ENCODE peak calls at places on chromosomes 6 and 20, in six cellular contexts. One of them, this sample, is unnamed.

GRCh38 chr20:46959081-46959692 is 64.5 kb downstream of the EYA2 start:
- DNase-seq in CD8-positive, alpha-beta memory T cell: no peak
- DNase-seq in GM23338: no peak
- DNase-seq in heart right ventricle: no peak
- DNase-seq in tibial artery: no peak
- DNase-seq in brain microvascular endothelial cell: peak; percentile 94
- DNase-seq in this sample: no peak

GRCh38 chr6:142384455-142385332 is 82.9 kb downstream of the ADGRG6 start:
- DNase-seq in CD8-positive, alpha-beta memory T cell: no peak
- DNase-seq in GM23338: no peak
- DNase-seq in heart right ventricle: no peak
- DNase-seq in tibial artery: no peak
- DNase-seq in brain microvascular endothelial cell: no peak
- DNase-seq in this sample: no peak

GRCh38 chr20:16189371-16189770 is 383.9 kb downstream of the KIF16B start:
- DNase-seq in CD8-positive, alpha-beta memory T cell: no peak
- DNase-seq in GM23338: no peak
- DNase-seq in heart right ventricle: no peak
- DNase-seq in tibial artery: no peak
- DNase-seq in brain microvascular endothelial cell: no peak
- DNase-seq in this sample: no peak

GRCh38 chr20:63453029-63453523 is 19.4 kb downstream of the KCNQ2 start:
- DNase-seq in CD8-positive, alpha-beta memory T cell: no peak
- DNase-seq in GM23338: peak; percentile 48
- DNase-seq in heart right ventricle: no peak
- DNase-seq in tibial artery: no peak
- DNase-seq in brain microvascular endothelial cell: no peak
- DNase-seq in this sample: no peak

GRCh38 chr20:63741676-63742380 is 2.3 kb downstream of the SLC2A4RG start:
- DNase-seq in CD8-positive, alpha-beta memory T cell: no peak
- DNase-seq in GM23338: no peak
- DNase-seq in heart right ventricle: no peak
- DNase-seq in tibial artery: no peak
- DNase-seq in brain microvascular endothelial cell: no peak
- DNase-seq in this sample: no peak

GRCh38 chr20:32524871-32525501 is 60.1 kb downstream of the NOL4L start:
- DNase-seq in CD8-positive, alpha-beta memory T cell: peak; percentile 41
- DNase-seq in GM23338: no peak
- DNase-seq in heart right ventricle: peak; percentile 78
- DNase-seq in tibial artery: peak; percentile 88
- DNase-seq in brain microvascular endothelial cell: no peak
- DNase-seq in this sample: peak; percentile 30

GRCh38 chr6:139515511-139515910 is 141.1 kb upstream of the CITED2 start:
- DNase-seq in CD8-positive, alpha-beta memory T cell: no peak
- DNase-seq in GM23338: peak; percentile 5
- DNase-seq in heart right ventricle: no peak
- DNase-seq in tibial artery: no peak
- DNase-seq in brain microvascular endothelial cell: peak; percentile 60
- DNase-seq in this sample: no peak

GRCh38 chr6:11358904-11359840 is 126.7 kb upstream of the NEDD9 start:
- DNase-seq in CD8-positive, alpha-beta memory T cell: no peak
- DNase-seq in GM23338: no peak
- DNase-seq in heart right ventricle: no peak
- DNase-seq in tibial artery: no peak
- DNase-seq in brain microvascular endothelial cell: no peak
- DNase-seq in this sample: no peak

GRCh38 chr6:81396916-81397315 is 355.6 kb downstream of the TENT5A start:
- DNase-seq in CD8-positive, alpha-beta memory T cell: no peak
- DNase-seq in GM23338: no peak
- DNase-seq in heart right ventricle: no peak
- DNase-seq in tibial artery: no peak
- DNase-seq in brain microvascular endothelial cell: no peak
- DNase-seq in this sample: no peak

GRCh38 chr6:42021847-42022754 is 28.2 kb upstream of the TAF8 start:
- DNase-seq in CD8-positive, alpha-beta memory T cell: peak; percentile 83
- DNase-seq in GM23338: peak; percentile 24
- DNase-seq in heart right ventricle: no peak
- DNase-seq in tibial artery: no peak
- DNase-seq in brain microvascular endothelial cell: no peak
- DNase-seq in this sample: no peak

GRCh38 chr6:71220466-71220865 is 68.1 kb upstream of the OGFRL1 start:
- DNase-seq in CD8-positive, alpha-beta memory T cell: no peak
- DNase-seq in GM23338: no peak
- DNase-seq in heart right ventricle: no peak
- DNase-seq in tibial artery: no peak
- DNase-seq in brain microvascular endothelial cell: no peak
- DNase-seq in this sample: no peak

GRCh38 chr6:1611572-1612385 is 2.1 kb downstream of the FOXC1 start:
- DNase-seq in CD8-positive, alpha-beta memory T cell: no peak
- DNase-seq in GM23338: peak; percentile 49
- DNase-seq in heart right ventricle: no peak
- DNase-seq in tibial artery: no peak
- DNase-seq in brain microvascular endothelial cell: no peak
- DNase-seq in this sample: no peak

GRCh38 chr20:2742934-2743559 is 50.5 kb downstream of the EBF4 start:
- DNase-seq in CD8-positive, alpha-beta memory T cell: peak; percentile 81
- DNase-seq in GM23338: peak; percentile 90
- DNase-seq in heart right ventricle: peak; percentile 39
- DNase-seq in tibial artery: no peak
- DNase-seq in brain microvascular endothelial cell: peak; percentile 20
- DNase-seq in this sample: no peak

GRCh38 chr20:20680991-20681508 is 31.4 kb downstream of the RALGAPA2 start:
- DNase-seq in CD8-positive, alpha-beta memory T cell: no peak
- DNase-seq in GM23338: no peak
- DNase-seq in heart right ventricle: no peak
- DNase-seq in tibial artery: no peak
- DNase-seq in brain microvascular endothelial cell: no peak
- DNase-seq in this sample: no peak

GRCh38 chr6:44494011-44494501 is 106.5 kb downstream of the CDC5L start:
- DNase-seq in CD8-positive, alpha-beta memory T cell: no peak
- DNase-seq in GM23338: no peak
- DNase-seq in heart right ventricle: no peak
- DNase-seq in tibial artery: no peak
- DNase-seq in brain microvascular endothelial cell: peak; percentile 46
- DNase-seq in this sample: no peak

GRCh38 chr20:14889503-14890125 is 552.2 kb upstream of the FLRT3 start:
- DNase-seq in CD8-positive, alpha-beta memory T cell: no peak
- DNase-seq in GM23338: no peak
- DNase-seq in heart right ventricle: no peak
- DNase-seq in tibial artery: no peak
- DNase-seq in brain microvascular endothelial cell: no peak
- DNase-seq in this sample: no peak

GRCh38 chr6:143621876-143622605 is 55.7 kb upstream of the PHACTR2 start:
- DNase-seq in CD8-positive, alpha-beta memory T cell: no peak
- DNase-seq in GM23338: no peak
- DNase-seq in heart right ventricle: no peak
- DNase-seq in tibial artery: no peak
- DNase-seq in brain microvascular endothelial cell: peak; percentile 25
- DNase-seq in this sample: no peak

GRCh38 chr6:20340459-20340858 is 61.2 kb upstream of the E2F3 start:
- DNase-seq in CD8-positive, alpha-beta memory T cell: no peak
- DNase-seq in GM23338: peak; percentile 13
- DNase-seq in heart right ventricle: no peak
- DNase-seq in tibial artery: no peak
- DNase-seq in brain microvascular endothelial cell: no peak
- DNase-seq in this sample: no peak

GRCh38 chr6:9334979-9335378 is 899.6 kb upstream of the SLC35B3 start:
- DNase-seq in CD8-positive, alpha-beta memory T cell: no peak
- DNase-seq in GM23338: no peak
- DNase-seq in heart right ventricle: no peak
- DNase-seq in tibial artery: no peak
- DNase-seq in brain microvascular endothelial cell: no peak
- DNase-seq in this sample: no peak

GRCh38 chr20:37383229-37383989 is 37.5 kb downstream of the SRC start:
- DNase-seq in CD8-positive, alpha-beta memory T cell: peak; percentile 26
- DNase-seq in GM23338: no peak
- DNase-seq in heart right ventricle: no peak
- DNase-seq in tibial artery: peak; percentile 75
- DNase-seq in brain microvascular endothelial cell: peak; percentile 21
- DNase-seq in this sample: peak; percentile 50

GRCh38 chr6:138182939-138183791 is 21.4 kb downstream of the ARFGEF3 start:
- DNase-seq in CD8-positive, alpha-beta memory T cell: no peak
- DNase-seq in GM23338: peak; percentile 73
- DNase-seq in heart right ventricle: no peak
- DNase-seq in tibial artery: no peak
- DNase-seq in brain microvascular endothelial cell: no peak
- DNase-seq in this sample: no peak

GRCh38 chr6:29005183-29005885 is at the start of gene ZNF311:
- DNase-seq in CD8-positive, alpha-beta memory T cell: no peak
- DNase-seq in GM23338: peak; percentile 86
- DNase-seq in heart right ventricle: peak; percentile 63
- DNase-seq in tibial artery: peak; percentile 79
- DNase-seq in brain microvascular endothelial cell: peak; percentile 54
- DNase-seq in this sample: no peak

GRCh38 chr20:59163641-59164530 is at the start of gene ZNF831:
- DNase-seq in CD8-positive, alpha-beta memory T cell: no peak
- DNase-seq in GM23338: no peak
- DNase-seq in heart right ventricle: no peak
- DNase-seq in tibial artery: no peak
- DNase-seq in brain microvascular endothelial cell: no peak
- DNase-seq in this sample: no peak

GRCh38 chr20:50320910-50321796 is 130.5 kb downstream of the CEBPB start:
- DNase-seq in CD8-positive, alpha-beta memory T cell: no peak
- DNase-seq in GM23338: peak; percentile 91
- DNase-seq in heart right ventricle: peak; percentile 73
- DNase-seq in tibial artery: peak; percentile 98
- DNase-seq in brain microvascular endothelial cell: peak; percentile 92
- DNase-seq in this sample: peak; percentile 80

GRCh38 chr6:156175971-156176421 is 601.2 kb upstream of the ARID1B start:
- DNase-seq in CD8-positive, alpha-beta memory T cell: no peak
- DNase-seq in GM23338: peak; percentile 82
- DNase-seq in heart right ventricle: peak; percentile 75
- DNase-seq in tibial artery: no peak
- DNase-seq in brain microvascular endothelial cell: no peak
- DNase-seq in this sample: no peak

DNA sequence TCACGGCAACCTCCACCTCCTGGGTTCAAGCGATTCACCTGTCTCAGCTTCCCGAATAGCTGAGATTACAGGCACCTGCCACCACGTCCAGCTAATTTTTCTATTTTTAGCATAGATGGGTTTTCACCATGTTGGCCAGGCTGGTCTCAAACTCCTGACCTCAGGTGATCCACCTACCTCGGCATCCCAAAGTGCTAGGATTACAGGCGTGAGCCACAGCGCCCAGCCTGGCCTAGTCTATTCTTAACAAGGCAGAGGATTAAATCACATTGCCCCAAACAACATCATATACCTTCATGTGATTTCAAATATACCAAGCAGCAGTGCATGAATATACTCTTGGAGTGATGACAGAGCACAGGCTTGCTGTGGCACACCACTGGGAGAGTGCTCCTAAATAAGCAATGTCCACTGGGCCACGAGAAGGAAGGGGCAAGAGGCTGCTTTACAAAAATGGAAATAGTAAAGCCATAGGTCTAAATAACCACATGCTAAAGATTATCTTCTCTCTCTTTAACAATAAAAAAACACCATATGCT is 76.6 kb upstream of the TULP1 start:
- DNase-seq in CD8-positive, alpha-beta memory T cell: no peak
- DNase-seq in GM23338: no peak
- DNase-seq in heart right ventricle: no peak
- DNase-seq in tibial artery: no peak
- DNase-seq in brain microvascular endothelial cell: no peak
- DNase-seq in this sample: no peak
- H3K27ac ChIP-seq in CD8-positive, alpha-beta memory T cell: no peak overlapping the region
- H3K27ac ChIP-seq in GM23338: no peak overlapping the region
- H3K27ac ChIP-seq in heart right ventricle: no peak overlapping the region
- H3K27ac ChIP-seq in tibial artery: peak overlapping the region; percentile 90
- H3K27ac ChIP-seq in brain microvascular endothelial cell: no peak overlapping the region
- H3K27ac ChIP-seq in this sample: peak overlapping the region; percentile 95

GRCh38 chr20:56826306-56826970 is 197.3 kb downstream of the TFAP2C start:
- DNase-seq in CD8-positive, alpha-beta memory T cell: no peak
- DNase-seq in GM23338: no peak
- DNase-seq in heart right ventricle: no peak
- DNase-seq in tibial artery: no peak
- DNase-seq in brain microvascular endothelial cell: no peak
- DNase-seq in this sample: no peak
- H3K27me3 ChIP-seq in CD8-positive, alpha-beta memory T cell: no peaks in the 10 kb centered on the region
- H3K27me3 ChIP-seq in GM23338: no peaks in the 10 kb centered on the region
- H3K27me3 ChIP-seq in heart right ventricle: peaks cover 89% of the 10 kb centered on the region
- H3K27me3 ChIP-seq in tibial artery: no peaks in the 10 kb centered on the region
- H3K27me3 ChIP-seq in brain microvascular endothelial cell: peaks cover 17% of the 10 kb centered on the region
- H3K27me3 ChIP-seq in this sample: no peaks in the 10 kb centered on the region

DNA sequence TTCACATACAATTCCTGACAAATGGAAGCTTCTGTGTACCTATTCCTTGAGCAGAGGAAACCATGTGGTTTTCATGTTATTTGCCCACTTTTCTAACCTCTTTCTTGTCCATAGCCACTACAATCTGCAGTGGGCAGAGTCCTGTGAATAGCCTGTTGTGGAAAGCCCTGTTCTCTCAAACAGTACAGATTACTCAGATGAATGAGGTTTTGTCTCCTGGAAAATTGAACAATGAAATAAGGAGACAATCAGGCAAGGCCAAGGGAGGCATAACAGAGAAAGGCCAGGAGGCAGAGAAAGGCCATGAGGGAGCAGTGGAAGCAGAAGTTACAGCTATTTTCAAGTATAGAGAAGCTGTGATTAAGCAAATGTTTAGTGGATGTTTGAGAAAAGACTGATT is 189.3 kb downstream of the GRIK2 start:
- DNase-seq in CD8-positive, alpha-beta memory T cell: no peak
- DNase-seq in GM23338: no peak
- DNase-seq in heart right ventricle: no peak
- DNase-seq in tibial artery: no peak
- DNase-seq in brain microvascular endothelial cell: no peak
- DNase-seq in this sample: no peak
- H3K27ac ChIP-seq in CD8-positive, alpha-beta memory T cell: no peak overlapping the region
- H3K27ac ChIP-seq in GM23338: no peak overlapping the region
- H3K27ac ChIP-seq in heart right ventricle: no peak overlapping the region
- H3K27ac ChIP-seq in tibial artery: no peak overlapping the region
- H3K27ac ChIP-seq in brain microvascular endothelial cell: no peak overlapping the region
- H3K27ac ChIP-seq in this sample: no peak overlapping the region

GRCh38 chr20:61236677-61237076 is 15.4 kb upstream of the CDH4 start:
- DNase-seq in CD8-positive, alpha-beta memory T cell: no peak
- DNase-seq in GM23338: no peak
- DNase-seq in heart right ventricle: no peak
- DNase-seq in tibial artery: peak; percentile 9
- DNase-seq in brain microvascular endothelial cell: no peak
- DNase-seq in this sample: no peak

GRCh38 chr20:61230166-61230565 is 21.9 kb upstream of the CDH4 start:
- DNase-seq in CD8-positive, alpha-beta memory T cell: no peak
- DNase-seq in GM23338: no peak
- DNase-seq in heart right ventricle: no peak
- DNase-seq in tibial artery: no peak
- DNase-seq in brain microvascular endothelial cell: no peak
- DNase-seq in this sample: no peak

GRCh38 chr20:61234224-61234623 is 17.8 kb upstream of the CDH4 start:
- DNase-seq in CD8-positive, alpha-beta memory T cell: no peak
- DNase-seq in GM23338: no peak
- DNase-seq in heart right ventricle: no peak
- DNase-seq in tibial artery: peak; percentile 13
- DNase-seq in brain microvascular endothelial cell: no peak
- DNase-seq in this sample: no peak

DNA sequence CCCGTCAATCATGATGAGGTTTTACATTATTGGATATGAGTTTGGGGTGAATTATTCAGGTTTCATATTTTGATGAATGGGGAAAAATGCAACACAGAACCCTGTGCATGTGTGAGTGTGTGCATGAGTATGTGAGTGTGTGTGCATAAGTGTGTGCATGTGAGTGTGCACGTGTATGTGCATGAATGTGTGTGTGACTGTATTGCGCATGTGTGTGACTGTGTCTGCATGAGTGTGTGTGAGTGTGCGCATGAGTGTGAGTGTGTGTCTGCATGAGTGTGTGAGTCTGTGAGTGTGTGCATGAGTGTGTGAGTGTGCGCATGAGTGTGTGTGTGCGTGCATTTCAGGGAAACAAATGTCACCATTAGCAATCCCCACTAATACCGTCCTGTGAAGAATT is 18.5 kb upstream of the CDH4 start:
- DNase-seq in CD8-positive, alpha-beta memory T cell: no peak
- DNase-seq in GM23338: no peak
- DNase-seq in heart right ventricle: no peak
- DNase-seq in tibial artery: no peak
- DNase-seq in brain microvascular endothelial cell: no peak
- DNase-seq in this sample: no peak
- H3K27me3 ChIP-seq in CD8-positive, alpha-beta memory T cell: no peaks in the 10 kb centered on the region
- H3K27me3 ChIP-seq in GM23338: peaks cover 9% of the 10 kb centered on the region
- H3K27me3 ChIP-seq in heart right ventricle: peaks cover 26% of the 10 kb centered on the region
- H3K27me3 ChIP-seq in tibial artery: no peaks in the 10 kb centered on the region
- H3K27me3 ChIP-seq in brain microvascular endothelial cell: no peaks in the 10 kb centered on the region
- H3K27me3 ChIP-seq in this sample: no peaks in the 10 kb centered on the region

This sample was measured in thoracic aorta.